ENCODE peak calls at places on chromosomes 5 and 9, in ten cellular contexts. One of them, this sample, is unnamed. For H3K36me3, the result is how much of the 10 kb centered on the place peaks cover.

GRCh38 chr5:121870489-121870888 is 18.8 kb downstream of the FTMT start:
- DNase-seq in aorta: no peak
- DNase-seq in CD4-positive, alpha-beta memory T cell: no peak
- DNase-seq in WERI-Rb-1: no peak
- DNase-seq in mammary epithelial cell: no peak
- DNase-seq in lung: no peak
- DNase-seq in brain microvascular endothelial cell: no peak
- DNase-seq in spleen: no peak
- DNase-seq in neural progenitor cell: peak
- DNase-seq in SJSA1: no peak
- DNase-seq in this sample: peak

GRCh38 chr5:94908889-94909480 is 290.5 kb downstream of the SLF1 start:
- DNase-seq in spleen: no peak
- DNase-seq in neural progenitor cell: peak
- DNase-seq in brain microvascular endothelial cell: peak
- DNase-seq in mammary epithelial cell: peak
- DNase-seq in aorta: no peak
- DNase-seq in WERI-Rb-1: peak
- DNase-seq in CD4-positive, alpha-beta memory T cell: no peak
- DNase-seq in lung: no peak
- DNase-seq in SJSA1: peak
- DNase-seq in this sample: peak

GRCh38 chr9:81822263-81822865 is 105.9 kb upstream of the SPATA31D4 start:
- DNase-seq in spleen: no peak
- DNase-seq in lung: no peak
- DNase-seq in aorta: no peak
- DNase-seq in brain microvascular endothelial cell: no peak
- DNase-seq in SJSA1: peak
- DNase-seq in mammary epithelial cell: no peak
- DNase-seq in CD4-positive, alpha-beta memory T cell: no peak
- DNase-seq in WERI-Rb-1: peak
- DNase-seq in neural progenitor cell: peak
- DNase-seq in this sample: no peak

GRCh38 chr9:12916037-12916436 is 141.2 kb downstream of the LURAP1L start:
- DNase-seq in lung: no peak
- DNase-seq in aorta: no peak
- DNase-seq in neural progenitor cell: peak
- DNase-seq in CD4-positive, alpha-beta memory T cell: no peak
- DNase-seq in SJSA1: no peak
- DNase-seq in WERI-Rb-1: no peak
- DNase-seq in brain microvascular endothelial cell: no peak
- DNase-seq in spleen: no peak
- DNase-seq in mammary epithelial cell: peak
- DNase-seq in this sample: no peak

GRCh38 chr5:71883745-71884103 is 164.6 kb downstream of the CARTPT start:
- DNase-seq in spleen: no peak
- DNase-seq in SJSA1: no peak
- DNase-seq in mammary epithelial cell: no peak
- DNase-seq in aorta: no peak
- DNase-seq in lung: no peak
- DNase-seq in WERI-Rb-1: no peak
- DNase-seq in neural progenitor cell: no peak
- DNase-seq in brain microvascular endothelial cell: no peak
- DNase-seq in CD4-positive, alpha-beta memory T cell: no peak
- DNase-seq in this sample: no peak

GRCh38 chr9:120221844-120222243 is 358.1 kb downstream of the CDK5RAP2 start:
- DNase-seq in aorta: no peak
- DNase-seq in brain microvascular endothelial cell: no peak
- DNase-seq in lung: no peak
- DNase-seq in mammary epithelial cell: no peak
- DNase-seq in neural progenitor cell: no peak
- DNase-seq in spleen: no peak
- DNase-seq in WERI-Rb-1: no peak
- DNase-seq in CD4-positive, alpha-beta memory T cell: no peak
- DNase-seq in SJSA1: no peak
- DNase-seq in this sample: no peak

GRCh38 chr9:16154570-16155078 is 601.8 kb downstream of the CCDC171 start:
- DNase-seq in mammary epithelial cell: no peak
- DNase-seq in CD4-positive, alpha-beta memory T cell: no peak
- DNase-seq in brain microvascular endothelial cell: no peak
- DNase-seq in spleen: no peak
- DNase-seq in lung: no peak
- DNase-seq in aorta: no peak
- DNase-seq in WERI-Rb-1: peak
- DNase-seq in SJSA1: no peak
- DNase-seq in neural progenitor cell: peak
- DNase-seq in this sample: no peak

GRCh38 chr9:97315550-97315949 is 8.1 kb downstream of the CCDC180 start:
- DNase-seq in lung: no peak
- DNase-seq in mammary epithelial cell: no peak
- DNase-seq in neural progenitor cell: no peak
- DNase-seq in WERI-Rb-1: no peak
- DNase-seq in brain microvascular endothelial cell: peak
- DNase-seq in spleen: no peak
- DNase-seq in CD4-positive, alpha-beta memory T cell: no peak
- DNase-seq in aorta: no peak
- DNase-seq in SJSA1: no peak
- DNase-seq in this sample: no peak

GRCh38 chr9:114284316-114285060 is 38.4 kb upstream of the ORM1 start:
- DNase-seq in SJSA1: no peak
- DNase-seq in spleen: peak
- DNase-seq in aorta: peak
- DNase-seq in WERI-Rb-1: peak
- DNase-seq in CD4-positive, alpha-beta memory T cell: no peak
- DNase-seq in neural progenitor cell: no peak
- DNase-seq in brain microvascular endothelial cell: no peak
- DNase-seq in mammary epithelial cell: no peak
- DNase-seq in lung: no peak
- DNase-seq in this sample: no peak

GRCh38 chr9:14198544-14199510 is 115.1 kb downstream of the NFIB start:
- DNase-seq in mammary epithelial cell: peak
- DNase-seq in spleen: peak
- DNase-seq in SJSA1: no peak
- DNase-seq in neural progenitor cell: peak
- DNase-seq in lung: no peak
- DNase-seq in aorta: peak
- DNase-seq in brain microvascular endothelial cell: peak
- DNase-seq in WERI-Rb-1: peak
- DNase-seq in CD4-positive, alpha-beta memory T cell: no peak
- DNase-seq in this sample: no peak

GRCh38 chr5:150109921-150110320 is 23.6 kb upstream of the CSF1R start:
- DNase-seq in aorta: no peak
- DNase-seq in spleen: no peak
- DNase-seq in brain microvascular endothelial cell: no peak
- DNase-seq in neural progenitor cell: no peak
- DNase-seq in CD4-positive, alpha-beta memory T cell: no peak
- DNase-seq in SJSA1: no peak
- DNase-seq in lung: peak
- DNase-seq in WERI-Rb-1: peak
- DNase-seq in mammary epithelial cell: peak
- DNase-seq in this sample: no peak

DNA sequence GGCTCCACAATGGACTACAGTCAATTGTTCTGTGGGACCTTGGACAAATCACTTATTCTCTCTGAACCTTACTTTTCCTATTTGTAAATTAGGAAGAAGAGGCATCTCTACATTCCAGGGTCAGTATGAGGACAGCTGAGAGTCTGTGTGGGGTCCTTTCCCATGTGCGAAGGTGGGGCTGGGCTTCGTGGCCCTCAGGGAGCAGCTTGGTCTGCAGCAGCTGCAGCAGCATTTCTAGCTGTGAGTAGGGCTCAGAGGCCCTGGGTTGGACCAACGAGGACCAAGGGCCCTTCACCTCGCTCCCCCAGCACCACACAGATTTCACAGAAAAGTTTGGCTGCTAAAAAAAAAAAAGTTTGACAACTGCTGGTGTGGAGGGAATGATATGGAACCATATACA is 9.4 kb upstream of the DDX41 start:
- DNase-seq in CD4-positive, alpha-beta memory T cell: no peak
- DNase-seq in SJSA1: no peak
- DNase-seq in neural progenitor cell: no peak
- DNase-seq in lung: no peak
- DNase-seq in WERI-Rb-1: no peak
- DNase-seq in aorta: peak
- DNase-seq in spleen: peak
- DNase-seq in brain microvascular endothelial cell: no peak
- DNase-seq in mammary epithelial cell: no peak
- DNase-seq in this sample: no peak
- H3K36me3 ChIP-seq in CD4-positive, alpha-beta memory T cell: under half
- H3K36me3 ChIP-seq in SJSA1: half or more
- H3K36me3 ChIP-seq in neural progenitor cell: under half
- H3K36me3 ChIP-seq in lung: half or more
- H3K36me3 ChIP-seq in WERI-Rb-1: under half
- H3K36me3 ChIP-seq in aorta: under half
- H3K36me3 ChIP-seq in spleen: half or more
- H3K36me3 ChIP-seq in brain microvascular endothelial cell: half or more
- H3K36me3 ChIP-seq in mammary epithelial cell: under half
- H3K36me3 ChIP-seq in this sample: under half

DNA sequence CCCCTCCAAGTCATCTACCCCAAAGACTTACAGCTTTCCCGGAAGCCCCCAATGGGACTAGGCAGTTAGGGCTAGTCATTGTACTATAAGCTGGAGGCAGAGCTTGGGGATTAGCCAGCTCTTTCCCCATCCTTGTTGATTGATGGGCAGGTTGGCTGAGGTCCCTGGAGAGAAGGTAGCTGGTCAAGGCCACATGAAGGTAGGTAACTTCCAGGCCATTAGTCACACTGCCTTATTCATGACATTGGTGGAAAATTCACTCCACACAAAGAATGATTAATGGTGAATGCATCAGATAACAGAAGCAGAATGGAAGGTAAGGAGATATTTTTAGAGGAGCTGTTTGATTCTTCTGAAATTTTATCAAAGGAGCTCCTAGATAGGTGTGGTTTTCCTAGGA is 49.5 kb upstream of the TGFBR1 start:
- DNase-seq in CD4-positive, alpha-beta memory T cell: no peak
- DNase-seq in spleen: no peak
- DNase-seq in neural progenitor cell: no peak
- DNase-seq in WERI-Rb-1: peak
- DNase-seq in SJSA1: no peak
- DNase-seq in brain microvascular endothelial cell: no peak
- DNase-seq in mammary epithelial cell: peak
- DNase-seq in aorta: no peak
- DNase-seq in lung: no peak
- DNase-seq in this sample: no peak
- H3K36me3 ChIP-seq in CD4-positive, alpha-beta memory T cell: under half
- H3K36me3 ChIP-seq in spleen: under half
- H3K36me3 ChIP-seq in neural progenitor cell: under half
- H3K36me3 ChIP-seq in WERI-Rb-1: under half
- H3K36me3 ChIP-seq in SJSA1: under half
- H3K36me3 ChIP-seq in brain microvascular endothelial cell: under half
- H3K36me3 ChIP-seq in mammary epithelial cell: under half
- H3K36me3 ChIP-seq in aorta: under half
- H3K36me3 ChIP-seq in lung: under half
- H3K36me3 ChIP-seq in this sample: under half

GRCh38 chr9:71694332-71694731 is 74.0 kb downstream of the CEMIP2 start:
- DNase-seq in aorta: no peak
- DNase-seq in WERI-Rb-1: no peak
- DNase-seq in mammary epithelial cell: no peak
- DNase-seq in lung: no peak
- DNase-seq in neural progenitor cell: no peak
- DNase-seq in spleen: no peak
- DNase-seq in SJSA1: no peak
- DNase-seq in brain microvascular endothelial cell: no peak
- DNase-seq in CD4-positive, alpha-beta memory T cell: no peak
- DNase-seq in this sample: no peak
- H3K36me3 ChIP-seq in aorta: under half
- H3K36me3 ChIP-seq in WERI-Rb-1: under half
- H3K36me3 ChIP-seq in mammary epithelial cell: under half
- H3K36me3 ChIP-seq in lung: under half
- H3K36me3 ChIP-seq in neural progenitor cell: under half
- H3K36me3 ChIP-seq in spleen: half or more
- H3K36me3 ChIP-seq in SJSA1: under half
- H3K36me3 ChIP-seq in brain microvascular endothelial cell: under half
- H3K36me3 ChIP-seq in CD4-positive, alpha-beta memory T cell: under half
- H3K36me3 ChIP-seq in this sample: under half

DNA sequence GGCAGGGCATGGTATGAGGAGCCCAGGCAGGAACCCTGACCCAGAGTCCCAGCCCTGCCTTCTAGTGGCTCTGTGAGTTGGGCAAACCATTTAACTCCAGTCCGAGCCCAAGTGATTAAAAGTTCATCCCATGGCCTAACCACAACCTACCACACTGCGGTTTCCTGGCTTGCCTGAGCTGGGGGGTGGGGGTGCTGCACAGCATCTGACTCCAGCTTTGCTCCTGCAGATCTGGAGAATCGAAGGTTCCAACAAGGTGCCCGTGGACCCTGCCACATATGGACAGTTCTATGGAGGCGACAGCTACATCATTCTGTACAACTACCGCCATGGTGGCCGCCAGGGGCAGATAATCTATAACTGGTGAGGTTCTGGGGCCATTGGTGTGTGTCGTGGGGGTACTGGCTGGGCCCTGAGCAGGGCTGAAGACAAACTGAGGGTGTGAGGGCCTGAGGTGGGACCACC is 49.0 kb downstream of the STOM start:
- DNase-seq in WERI-Rb-1: no peak
- DNase-seq in SJSA1: peak
- DNase-seq in spleen: no peak
- DNase-seq in brain microvascular endothelial cell: peak
- DNase-seq in mammary epithelial cell: no peak
- DNase-seq in lung: no peak
- DNase-seq in aorta: no peak
- DNase-seq in neural progenitor cell: no peak
- DNase-seq in CD4-positive, alpha-beta memory T cell: peak
- DNase-seq in this sample: no peak
- H3K36me3 ChIP-seq in WERI-Rb-1: under half
- H3K36me3 ChIP-seq in SJSA1: half or more
- H3K36me3 ChIP-seq in spleen: half or more
- H3K36me3 ChIP-seq in brain microvascular endothelial cell: half or more
- H3K36me3 ChIP-seq in mammary epithelial cell: under half
- H3K36me3 ChIP-seq in lung: half or more
- H3K36me3 ChIP-seq in aorta: under half
- H3K36me3 ChIP-seq in neural progenitor cell: under half
- H3K36me3 ChIP-seq in CD4-positive, alpha-beta memory T cell: under half
- H3K36me3 ChIP-seq in this sample: under half

GRCh38 chr5:1485320-1486118 is 38.2 kb downstream of the LPCAT1 start:
- DNase-seq in WERI-Rb-1: no peak
- DNase-seq in brain microvascular endothelial cell: no peak
- DNase-seq in CD4-positive, alpha-beta memory T cell: no peak
- DNase-seq in aorta: no peak
- DNase-seq in spleen: no peak
- DNase-seq in SJSA1: no peak
- DNase-seq in neural progenitor cell: no peak
- DNase-seq in lung: no peak
- DNase-seq in mammary epithelial cell: no peak
- DNase-seq in this sample: no peak
- H3K36me3 ChIP-seq in WERI-Rb-1: half or more
- H3K36me3 ChIP-seq in brain microvascular endothelial cell: under half
- H3K36me3 ChIP-seq in CD4-positive, alpha-beta memory T cell: under half
- H3K36me3 ChIP-seq in aorta: under half
- H3K36me3 ChIP-seq in spleen: half or more
- H3K36me3 ChIP-seq in SJSA1: under half
- H3K36me3 ChIP-seq in neural progenitor cell: under half
- H3K36me3 ChIP-seq in lung: half or more
- H3K36me3 ChIP-seq in mammary epithelial cell: under half
- H3K36me3 ChIP-seq in this sample: under half

This sample was measured in A673.